ENCODE peak calls at places on chromosome X, in five cellular contexts. J is CD8-positive, alpha-beta T cell; N is upper lobe of right lung; S is spleen; T is A549. X is an unnamed sample.

GRCh38 chrX:72306085-72306801 is 529 bp upstream of the CITED1 start:
- DNase-seq in J (no peak), N (no peak), S (no peak), T (peak), X (no peak)

GRCh38 chrX:17535229-17535628 is 160.2 kb downstream of the NHS start:
- DNase-seq in J (peak), N (no peak), S (no peak), T (peak), X (no peak)

GRCh38 chrX:155314260-155314659 is 20.2 kb downstream of the CLIC2 start:
- DNase-seq in J (no peak), N (no peak), S (no peak), T (peak), X (no peak)

GRCh38 chrX:151505796-151506195 is 57.7 kb upstream of the PASD1 start:
- DNase-seq in J (no peak), N (no peak), S (no peak), T (peak), X (no peak)

GRCh38 chrX:17187301-17187836 is 187.6 kb upstream of the NHS start:
- DNase-seq in J (no peak), N (no peak), S (no peak), T (no peak), X (peak)

GRCh38 chrX:10677490-10677889 is 57.1 kb upstream of the MID1 start:
- DNase-seq in J (no peak), N (no peak), S (no peak), T (no peak), X (no peak)

GRCh38 chrX:150715180-150715579 is 22.0 kb downstream of the MTMR1 start:
- DNase-seq in J (no peak), N (no peak), S (no peak), T (no peak), X (no peak)

GRCh38 chrX:5775985-5776384 is 452.7 kb downstream of the NLGN4X start:
- DNase-seq in J (no peak), N (no peak), S (no peak), T (no peak), X (no peak)

GRCh38 chrX:91434351-91435168 is at the start of gene PABPC5:
- DNase-seq in J (no peak), N (peak), S (peak), T (peak), X (peak)

GRCh38 chrX:44002569-44002968 is 29.4 kb upstream of the NDP start:
- DNase-seq in J (no peak), N (no peak), S (no peak), T (no peak), X (no peak)

GRCh38 chrX:17000751-17001150 is 54.3 kb downstream of the REPS2 start:
- DNase-seq in J (no peak), N (no peak), S (no peak), T (no peak), X (no peak)

GRCh38 chrX:68249904-68250303 is 183.4 kb downstream of the OPHN1 start:
- DNase-seq in J (no peak), N (no peak), S (no peak), T (no peak), X (no peak)

GRCh38 chrX:9911479-9911878 is 55.7 kb upstream of the CLDN34 start:
- DNase-seq in J (no peak), N (no peak), S (no peak), T (no peak), X (no peak)

GRCh38 chrX:110403839-110404238 is 45.2 kb downstream of the RTL9 start:
- DNase-seq in J (no peak), N (no peak), S (no peak), T (no peak), X (no peak)

GRCh38 chrX:12494400-12495138 is 296.6 kb upstream of the PRPS2 start:
- DNase-seq in J (no peak), N (no peak), S (no peak), T (no peak), X (no peak)

GRCh38 chrX:11704725-11705495 is 39.2 kb upstream of the ARHGAP6 start:
- DNase-seq in J (no peak), N (no peak), S (no peak), T (no peak), X (no peak)

GRCh38 chrX:40514376-40514775 is 66.4 kb upstream of the ATP6AP2 start:
- DNase-seq in J (no peak), N (no peak), S (no peak), T (no peak), X (no peak)

GRCh38 chrX:124229374-124229773 is 103.1 kb upstream of the TEX13D start:
- DNase-seq in J (no peak), N (no peak), S (no peak), T (no peak), X (no peak)

GRCh38 chrX:153029875-153030274 is 26.4 kb upstream of the PNMA3 start:
- DNase-seq in J (no peak), N (no peak), S (peak), T (no peak), X (no peak)

GRCh38 chrX:74521961-74522833 is 92.2 kb downstream of the RLIM start:
- DNase-seq in J (no peak), N (no peak), S (no peak), T (no peak), X (no peak)

GRCh38 chrX:153474718-153475117 is 4.3 kb upstream of the HAUS7 start:
- DNase-seq in J (peak), N (peak), S (peak), T (no peak), X (peak)

GRCh38 chrX:36443007-36443406 is 523.5 kb downstream of the CFAP47 start:
- DNase-seq in J (no peak), N (no peak), S (no peak), T (no peak), X (no peak)

GRCh38 chrX:120604359-120604782 is 470 bp downstream of the MCTS1 start:
- DNase-seq in J (peak), N (no peak), S (no peak), T (peak), X (no peak)

GRCh38 chrX:101347859-101348451 is 587 bp downstream of the TIMM8A start:
- DNase-seq in J (no peak), N (no peak), S (no peak), T (peak), X (no peak)

GRCh38 chrX:1462596-1463251 is 10.0 kb upstream of the ASMTL start:
- DNase-seq in J (peak), N (peak), S (peak), T (peak), X (peak)

GRCh38 chrX:9260603-9261002 is 204.3 kb upstream of the TBL1X start:
- DNase-seq in J (no peak), N (no peak), S (no peak), T (no peak), X (no peak)

GRCh38 chrX:75547137-75547536 is 24.3 kb upstream of the ZDHHC15 start:
- DNase-seq in J (no peak), N (no peak), S (no peak), T (no peak), X (no peak)

GRCh38 chrX:83771664-83772063 is 89.3 kb upstream of the CYLC1 start:
- DNase-seq in J (no peak), N (no peak), S (no peak), T (no peak), X (no peak)

GRCh38 chrX:3713937-3714434 is 537 bp upstream of the PRKX start:
- DNase-seq in J (no peak), N (no peak), S (no peak), T (no peak), X (no peak)

GRCh38 chrX:72045552-72046277 is 86.0 kb downstream of the RTL5 start:
- DNase-seq in J (no peak), N (no peak), S (no peak), T (peak), X (no peak)

GRCh38 chrX:38929966-38930421 is 128.7 kb downstream of the MID1IP1 start:
- DNase-seq in J (no peak), N (no peak), S (no peak), T (no peak), X (peak)

GRCh38 chrX:98548550-98548949 is 1664.8 kb downstream of the RPA4 start:
- DNase-seq in J (no peak), N (no peak), S (no peak), T (no peak), X (no peak)

GRCh38 chrX:104135677-104136076 is 21.1 kb downstream of the SLC25A53 start:
- DNase-seq in J (no peak), N (no peak), S (no peak), T (no peak), X (no peak)

GRCh38 chrX:31609130-31609529 is 537.3 kb upstream of the FTHL17 start:
- DNase-seq in J (no peak), N (no peak), S (no peak), T (peak), X (no peak)

GRCh38 chrX:102934624-102935023 is 2.4 kb upstream of the RAB40AL start:
- DNase-seq in J (no peak), N (no peak), S (no peak), T (peak), X (no peak)

GRCh38 chrX:148723551-148723950 is 223.1 kb downstream of the AFF2 start:
- DNase-seq in J (no peak), N (no peak), S (no peak), T (no peak), X (no peak)

GRCh38 chrX:129808829-129809745 is 29.3 kb downstream of the SASH3 start:
- DNase-seq in J (no peak), N (no peak), S (no peak), T (no peak), X (no peak)

GRCh38 chrX:1491851-1492349 is 39.2 kb upstream of the ASMTL start:
- DNase-seq in J (peak), N (peak), S (peak), T (peak), X (no peak)

GRCh38 chrX:15349046-15349445 is 13.7 kb upstream of the PIGA start:
- DNase-seq in J (no peak), N (no peak), S (no peak), T (peak), X (no peak)

GRCh38 chrX:48508400-48509244 is at the start of gene PORCN:
- DNase-seq in J (peak), N (peak), S (peak), T (peak), X (peak)
- H3K27ac ChIP-seq in J (peak), N (peak), S (peak), T (peak), X (peak)

DNA sequence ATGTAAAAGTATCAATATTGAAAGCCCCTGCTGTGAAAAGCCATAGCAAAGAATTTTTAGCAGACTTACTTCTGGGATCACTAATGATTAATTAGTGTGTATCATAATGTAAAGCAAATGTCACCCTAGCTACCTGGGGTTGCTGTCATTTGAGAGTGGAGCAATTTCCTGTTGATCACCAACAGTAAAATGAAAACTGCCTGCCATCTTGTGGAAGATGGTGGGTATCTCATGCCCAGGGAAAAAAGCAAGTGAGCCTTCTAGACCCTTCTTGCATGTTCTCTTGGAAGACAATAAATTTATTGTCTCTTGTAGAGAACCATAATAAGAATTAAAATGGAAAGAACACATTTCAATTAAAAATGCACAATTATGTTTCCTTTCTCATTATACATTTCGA is 360.2 kb downstream of the ZIC3 start:
- DNase-seq in J (no peak), N (no peak), S (no peak), T (peak), X (no peak)
- TF ChIP-seq CTCF in J (no peak), N (no peak), S (no peak), T (peak), X (no peak)

GRCh38 chrX:112071132-112071531 is 11.4 kb downstream of the TRPC5 start:
- DNase-seq in J (no peak), N (no peak), S (no peak), T (no peak), X (no peak)
- H3K27ac ChIP-seq in J (no peak), N (no peak), S (no peak), T (no peak), X (no peak)

GRCh38 chrX:108701633-108702032 is 34.7 kb downstream of the IRS4 start:
- DNase-seq in J (no peak), N (no peak), S (no peak), T (no peak), X (no peak)

GRCh38 chrX:108696690-108697089 is 39.7 kb downstream of the IRS4 start:
- DNase-seq in J (no peak), N (no peak), S (no peak), T (no peak), X (no peak)

GRCh38 chrX:108704839-108705238 is 31.5 kb downstream of the IRS4 start:
- DNase-seq in J (no peak), N (no peak), S (no peak), T (no peak), X (no peak)

DNA sequence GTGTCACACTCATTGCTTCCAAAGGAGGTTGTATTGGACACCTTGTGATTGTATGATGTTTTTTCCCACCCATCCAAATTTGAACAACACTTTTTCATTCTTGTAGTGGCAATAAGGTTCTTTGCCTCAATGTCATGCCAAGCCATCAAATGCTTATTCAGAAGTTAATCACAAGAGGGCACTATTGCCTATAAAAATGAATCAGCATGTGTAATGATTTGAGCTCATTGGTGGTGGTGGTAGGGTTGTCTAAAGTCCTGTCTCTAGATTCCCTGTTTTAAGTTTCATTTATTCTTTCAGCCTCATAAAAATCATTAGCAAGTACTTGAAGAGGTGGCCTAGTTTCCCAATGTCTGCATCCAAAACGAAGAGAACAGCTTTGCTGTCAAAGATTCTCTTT is 37.0 kb downstream of the IRS4 start:
- DNase-seq in J (no peak), N (no peak), S (no peak), T (peak), X (no peak)
- TF ChIP-seq CTCF in J (no peak), N (peak), S (no peak), T (peak), X (peak)

GRCh38 chrX:118116308-118117068 is at the start of gene KLHL13:
- DNase-seq in J (no peak), N (peak), S (peak), T (peak), X (peak)
- H3K27ac ChIP-seq in J (no peak), N (no peak), S (no peak), T (peak), X (peak)

DNA sequence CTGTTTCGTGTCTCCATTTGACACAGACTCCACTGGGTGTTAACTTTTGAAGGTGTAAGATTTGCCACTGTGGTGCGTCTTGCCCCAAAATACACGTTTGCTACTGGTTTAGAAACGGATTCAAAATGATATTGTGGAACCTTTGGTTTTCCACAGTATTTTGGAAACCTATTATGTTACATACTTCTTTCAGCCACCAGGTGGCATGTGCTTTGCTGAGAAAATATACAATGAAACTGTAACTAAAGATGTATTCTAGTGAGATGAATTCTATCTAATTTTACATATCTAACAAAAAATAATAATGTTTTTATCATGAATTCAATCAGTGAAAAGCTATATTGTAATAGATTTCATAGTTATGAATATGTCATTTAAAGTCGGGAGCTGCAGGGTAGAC is 28.4 kb upstream of the SLITRK4 start:
- DNase-seq in J (no peak), N (no peak), S (no peak), T (peak), X (no peak)
- TF ChIP-seq CTCF in J (no peak), N (peak), S (peak), T (peak), X (peak)

DNA sequence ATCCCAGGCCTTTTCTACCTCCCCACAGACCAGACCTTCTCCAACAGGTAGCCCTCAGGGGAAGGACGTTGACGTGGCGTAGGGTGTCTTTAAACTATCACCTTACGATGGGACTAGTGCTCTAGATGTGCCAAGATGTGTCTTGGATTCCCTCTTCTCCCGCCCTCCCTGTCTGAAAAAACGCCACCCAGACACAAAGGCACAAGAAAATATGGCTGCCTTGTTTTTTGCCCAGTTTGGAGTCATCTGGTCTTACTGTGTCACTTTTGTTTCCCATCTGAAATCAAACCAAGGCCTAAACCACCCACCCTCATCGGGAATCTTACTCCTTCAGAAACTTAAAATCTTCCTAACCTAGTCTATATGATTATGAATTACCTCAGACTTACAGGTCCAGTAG is 235.4 kb downstream of the OR13H1 start:
- DNase-seq in J (no peak), N (no peak), S (no peak), T (no peak), X (no peak)
- H3K27ac ChIP-seq in J (no peak), N (no peak), S (peak), T (peak), X (no peak)

GRCh38 chrX:13689519-13690211 is 737 bp downstream of the RAB9A start:
- DNase-seq in J (no peak), N (no peak), S (no peak), T (no peak), X (peak)

GRCh38 chrX:13691845-13692334 is 3.0 kb downstream of the RAB9A start:
- DNase-seq in J (no peak), N (no peak), S (no peak), T (no peak), X (no peak)

GRCh38 chrX:13692771-13693231 is 3.9 kb downstream of the RAB9A start:
- DNase-seq in J (no peak), N (no peak), S (no peak), T (no peak), X (no peak)

GRCh38 chrX:13688772-13689518 is at the start of gene RAB9A:
- DNase-seq in J (peak), N (peak), S (peak), T (peak), X (peak)

DNA sequence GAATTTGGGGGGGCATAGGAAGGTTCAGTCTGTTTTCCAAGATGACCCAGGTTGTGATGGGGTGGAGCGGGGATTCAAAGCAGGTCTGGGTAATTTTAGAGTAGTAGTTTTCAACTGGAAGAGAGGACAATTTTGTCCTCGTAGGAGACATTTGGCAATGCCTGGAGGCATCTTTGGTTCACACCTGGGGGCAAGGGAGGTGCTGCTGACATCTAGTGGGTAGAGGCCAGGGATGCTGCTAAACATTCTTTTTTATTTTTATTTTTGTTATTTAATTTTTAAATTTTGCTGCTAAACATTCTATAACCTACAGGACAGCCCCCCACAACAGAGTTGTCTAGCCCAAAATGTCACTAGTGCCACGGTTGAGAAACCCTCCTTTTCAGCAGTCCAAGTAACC is 1.9 kb downstream of the RAB9A start:
- DNase-seq in J (no peak), N (no peak), S (no peak), T (peak), X (no peak)
- TF ChIP-seq CTCF in J (peak), N (no peak), S (no peak), T (peak), X (no peak)

GRCh38 chrX:134948333-134949241 is 42.2 kb upstream of the SMIM10 start:
- DNase-seq in J (no peak), N (no peak), S (no peak), T (peak), X (no peak)

DNA sequence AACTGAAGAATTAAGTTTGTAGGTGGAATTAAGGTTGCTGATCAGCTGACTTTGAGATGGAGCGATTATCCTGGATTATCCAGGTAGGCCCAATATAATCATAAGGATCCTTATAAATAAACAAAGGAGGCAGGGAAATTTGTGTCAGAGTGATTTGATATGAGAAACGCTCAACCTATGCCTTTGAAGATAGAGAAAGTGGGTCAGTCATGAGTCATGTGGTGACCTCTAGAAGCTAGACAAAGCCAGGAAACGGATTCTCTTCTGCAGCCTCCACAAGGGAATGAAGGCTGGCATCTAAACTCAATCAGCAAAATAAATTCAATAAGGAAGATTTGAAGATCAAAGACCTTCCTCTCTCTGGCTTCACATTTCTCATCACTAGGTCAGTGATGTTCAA is 41.5 kb upstream of the SMIM10 start:
- DNase-seq in J (no peak), N (no peak), S (no peak), T (peak), X (no peak)
- H3K27ac ChIP-seq in J (no peak), N (no peak), S (no peak), T (peak), X (no peak)

X was measured in tibial artery.